ENCODE peak calls at places on chromosomes 16 and 17, in seven cellular contexts. J is activated T-cell treated with anti-CD3 and anti-CD28 coated beads for 24 hours, W is hepatic stellate cell, M is BJ, Z is EH, G is fibroblast of pulmonary artery, A is hepatocyte. X is an unnamed sample.

GRCh38 chr16:1435921-1436697 is 5.2 kb downstream of the PERCC1 start:
- DNase-seq in Z (no peak), G (no peak), M (no peak), W (no peak), A (no peak), J (no peak), X (peak; percentile 89)

GRCh38 chr17:74527756-74528155 is 3.5 kb downstream of the CD300LB start:
- DNase-seq in G (no peak), W (no peak), Z (no peak), J (no peak), A (no peak), M (no peak), X (no peak)

GRCh38 chr17:41329279-41329925 is 13.9 kb upstream of the KRTAP17-1 start:
- DNase-seq in M (no peak), Z (peak; percentile 75), W (peak; percentile 78), G (peak; percentile 47), J (no peak), A (peak; percentile 72), X (peak; percentile 82)

GRCh38 chr16:53913082-53913870 is 209.3 kb downstream of the FTO start:
- DNase-seq in Z (peak; percentile 90), J (no peak), A (peak; percentile 13), M (peak; percentile 32), G (peak; percentile 97), W (peak; percentile 32), X (no peak)

GRCh38 chr16:11916524-11917285 is 949 bp upstream of the GSPT1 start:
- DNase-seq in M (no peak), J (no peak), W (no peak), A (peak; percentile 84), G (no peak), Z (peak; percentile 83), X (peak; percentile 91)

GRCh38 chr17:46030752-46031151 is 31.7 kb downstream of the STH start:
- DNase-seq in G (no peak), Z (no peak), W (no peak), J (no peak), M (no peak), A (no peak), X (no peak)

GRCh38 chr16:11045441-11045840 is 101.1 kb downstream of the CLEC16A start:
- DNase-seq in W (no peak), A (no peak), J (no peak), M (no peak), G (no peak), Z (no peak), X (no peak)

GRCh38 chr16:71360378-71360777 is 1.9 kb downstream of the CALB2 start:
- DNase-seq in M (peak; percentile 53), G (peak; percentile 92), J (no peak), A (peak; percentile 63), Z (peak; percentile 91), W (peak; percentile 94), X (peak; percentile 27)

GRCh38 chr16:51538707-51539604 is 387.9 kb upstream of the SALL1 start:
- DNase-seq in J (no peak), Z (peak; percentile 94), A (peak; percentile 23), W (peak; percentile 48), G (peak; percentile 85), M (peak; percentile 64), X (no peak)

GRCh38 chr16:81181013-81181720 is 57.3 kb upstream of the BCO1 start:
- DNase-seq in A (peak; percentile 94), J (no peak), Z (peak; percentile 99), W (peak; percentile 91), G (peak; percentile 96), M (peak; percentile 90), X (peak; percentile 62)

GRCh38 chr16:57373117-57373947 is 1.0 kb downstream of the CX3CL1 start:
- DNase-seq in Z (no peak), M (no peak), J (no peak), G (no peak), W (no peak), A (no peak), X (no peak)

GRCh38 chr17:82023447-82024241 is 539 bp downstream of the LRRC45 start:
- DNase-seq in Z (peak; percentile 26), G (no peak), M (no peak), J (peak; percentile 12), W (peak; percentile 58), A (peak; percentile 55), X (peak; percentile 76)

GRCh38 chr17:74599023-74599399 is 6.9 kb upstream of the CD300LD start:
- DNase-seq in A (no peak), M (no peak), W (no peak), J (no peak), G (no peak), Z (no peak), X (no peak)

GRCh38 chr17:41544497-41544896 is 16.4 kb upstream of the KRT19 start:
- DNase-seq in W (no peak), G (no peak), J (no peak), M (no peak), Z (no peak), A (peak; percentile 79), X (peak; percentile 93)

GRCh38 chr16:70660672-70661350 is 14.5 kb downstream of the IL34 start:
- DNase-seq in J (no peak), A (no peak), W (no peak), M (no peak), G (no peak), Z (peak; percentile 49), X (no peak)

GRCh38 chr17:20992416-20992815 is 50.4 kb downstream of the USP22 start:
- DNase-seq in G (no peak), W (no peak), A (no peak), Z (no peak), M (no peak), J (no peak), X (no peak)

GRCh38 chr16:66988197-66988788 is at the start of gene CES4A:
- DNase-seq in Z (no peak), M (no peak), A (peak; percentile 53), G (peak; percentile 50), J (no peak), W (no peak), X (peak; percentile 33)

GRCh38 chr16:15482068-15482747 is 47.8 kb downstream of the BMERB1 start:
- DNase-seq in M (peak; percentile 89), G (peak; percentile 95), A (peak; percentile 89), J (peak; percentile 48), W (peak; percentile 84), Z (peak; percentile 96), X (peak; percentile 98)

GRCh38 chr16:57760357-57761160 is 25.0 kb downstream of the KATNB1 start:
- DNase-seq in W (no peak), A (no peak), G (no peak), M (no peak), Z (no peak), J (no peak), X (no peak)

GRCh38 chr16:67805718-67806427 is 487 bp downstream of the RANBP10 start:
- DNase-seq in J (no peak), Z (no peak), W (no peak), G (no peak), M (no peak), A (no peak), X (peak; percentile 65)

GRCh38 chr17:3972281-3972731 is 8.1 kb upstream of the ATP2A3 start:
- DNase-seq in W (no peak), M (no peak), G (no peak), A (no peak), Z (no peak), J (no peak), X (no peak)

GRCh38 chr16:14378684-14379467 is 251.2 kb downstream of the PARN start:
- DNase-seq in Z (peak; percentile 88), W (no peak), J (no peak), M (no peak), G (no peak), A (no peak), X (no peak)

GRCh38 chr17:17719199-17719940 is 38.1 kb downstream of the RAI1 start:
- DNase-seq in G (no peak), W (no peak), J (no peak), Z (no peak), M (no peak), A (no peak), X (no peak)

GRCh38 chr17:57085448-57086068 is 512 bp downstream of the AKAP1 start:
- DNase-seq in G (peak; percentile 21), M (no peak), Z (peak; percentile 53), J (peak; percentile 37), A (peak; percentile 86), W (peak; percentile 61), X (peak; percentile 74)

GRCh38 chr17:72399608-72400487 is 279.0 kb downstream of the SOX9 start:
- DNase-seq in M (no peak), J (no peak), Z (no peak), W (no peak), G (no peak), A (peak; percentile 79), X (peak; percentile 25)

GRCh38 chr17:3766783-3767182 is 34.2 kb downstream of the ITGAE start:
- DNase-seq in A (no peak), W (no peak), M (no peak), G (no peak), J (no peak), Z (no peak), X (no peak)

GRCh38 chr17:18262111-18262510 is 1.6 kb downstream of the MIEF2 start:
- DNase-seq in W (no peak), J (no peak), A (no peak), Z (no peak), M (no peak), G (no peak), X (no peak)

GRCh38 chr17:73109603-73110002 is 17.1 kb upstream of the SLC39A11 start:
- DNase-seq in W (no peak), A (no peak), Z (no peak), M (no peak), J (no peak), G (no peak), X (no peak)

GRCh38 chr16:72844225-72844920 is 203.6 kb downstream of the ZFHX3 start:
- DNase-seq in Z (no peak), W (no peak), A (no peak), M (no peak), G (no peak), J (no peak), X (no peak)

GRCh38 chr16:79329163-79329521 is 271.4 kb downstream of the MAF start:
- DNase-seq in M (no peak), Z (no peak), W (no peak), G (no peak), A (no peak), J (no peak), X (no peak)

GRCh38 chr17:62626719-62627218 is 701 bp upstream of the MRC2 start:
- DNase-seq in M (no peak), Z (peak; percentile 87), G (peak; percentile 94), J (no peak), A (peak; percentile 68), W (peak; percentile 86), X (peak; percentile 10)